ENCODE peak calls at places on chromosomes 16 and 17, in seven cellular contexts. L is GM19239; J is stimulated activated CD8-positive, alpha-beta memory T cell treated with anti-CD3 and anti-CD28 coated beads, Interleukin-4, amount 100 ng/mL, for 24 hours; U is activated CD4-positive, alpha-beta T cell treated with anti-CD3 and anti-CD28 coated beads for 1 hour; K is hypothalamus; S is tibial artery; C is germinal center. T is an unnamed sample.

GRCh38 chr16:89161763-89162162 is 9.8 kb upstream of the CDH15 start:
- DNase-seq in U (no peak), S (no peak), J (no peak), C (no peak), L (no peak), K (no peak), T (no peak)

GRCh38 chr17:5545051-5545987 is 39.0 kb downstream of the NLRP1 start:
- DNase-seq in L (no peak), U (no peak), S (no peak), J (no peak), K (no peak), C (no peak), T (no peak)

GRCh38 chr17:4090898-4091297 is 51.9 kb downstream of the ZZEF1 start:
- DNase-seq in S (no peak), K (no peak), L (no peak), J (no peak), C (no peak), U (no peak), T (no peak)

GRCh38 chr16:81745704-81746558 is 33.2 kb upstream of the PLCG2 start:
- DNase-seq in L (peak; percentile 58), J (peak; percentile 61), S (peak; percentile 71), C (peak; percentile 78), K (peak; percentile 38), U (peak; percentile 62), T (peak; percentile 80)

GRCh38 chr17:73705594-73705993 is 61.3 kb upstream of the SDK2 start:
- DNase-seq in S (no peak), K (no peak), J (no peak), U (no peak), C (no peak), L (no peak), T (no peak)

GRCh38 chr17:1273492-1274242 is 3.4 kb downstream of the BHLHA9 start:
- DNase-seq in C (no peak), U (no peak), L (no peak), J (no peak), S (no peak), K (no peak), T (no peak)

GRCh38 chr16:75087040-75087979 is 29.3 kb downstream of the LDHD start:
- DNase-seq in K (no peak), U (no peak), S (no peak), J (no peak), C (no peak), L (no peak), T (no peak)

GRCh38 chr17:13702266-13702665 is 100.5 kb upstream of the HS3ST3A1 start:
- DNase-seq in K (no peak), J (no peak), C (no peak), U (no peak), L (no peak), S (no peak), T (no peak)

GRCh38 chr16:59698341-59698979 is 964.3 kb upstream of the GOT2 start:
- DNase-seq in J (no peak), U (no peak), C (no peak), S (no peak), L (no peak), K (no peak), T (no peak)

GRCh38 chr16:89805136-89805905 is 11.1 kb downstream of the FANCA start:
- DNase-seq in S (no peak), K (no peak), L (no peak), C (no peak), J (no peak), U (no peak), T (no peak)

GRCh38 chr16:1432388-1433262 is 1.7 kb downstream of the PERCC1 start:
- DNase-seq in S (no peak), K (no peak), J (no peak), C (no peak), U (no peak), L (no peak), T (no peak)

GRCh38 chr17:58630883-58631522 is 60.8 kb downstream of the TEX14 start:
- DNase-seq in J (peak; percentile 12), U (peak; percentile 12), L (no peak), S (no peak), C (no peak), K (no peak), T (no peak)

GRCh38 chr17:49951362-49952080 is 17.5 kb upstream of the DLX4 start:
- DNase-seq in U (no peak), L (no peak), K (no peak), C (no peak), J (no peak), S (no peak), T (no peak)

T was measured in GM13977.